ENCODE peak calls at places on chromosomes 3 and 15, in four cellular contexts. D is ELF-1, C is H4, J is iris pigment epithelial cell. B is an unnamed sample.

GRCh38 chr15:77044228-77045042 is 26.5 kb downstream of the TSPAN3 start:
- DNase-seq in D (no peak), C (no peak), J (no peak), B (no peak)

GRCh38 chr3:65614585-65614984 is 424.1 kb downstream of the MAGI1 start:
- DNase-seq in C (no peak), J (no peak), D (no peak), B (no peak)

GRCh38 chr3:69770976-69771634 is 31.8 kb downstream of the MITF start:
- DNase-seq in D (no peak), J (peak), C (no peak), B (no peak)

GRCh38 chr3:34676431-34676830 is 878.0 kb downstream of the PDCD6IP start:
- DNase-seq in J (peak), D (no peak), C (no peak), B (no peak)

GRCh38 chr3:27085849-27086248 is 283.3 kb downstream of the NEK10 start:
- DNase-seq in D (no peak), C (no peak), J (no peak), B (no peak)

GRCh38 chr3:36813320-36813719 is 49.0 kb upstream of the DCLK3 start:
- DNase-seq in C (no peak), J (no peak), D (peak), B (no peak)

GRCh38 chr3:119295816-119296484 is 1.8 kb downstream of the ARHGAP31 start:
- DNase-seq in C (no peak), D (no peak), J (peak), B (peak)

GRCh38 chr15:42069025-42069424 is 25.3 kb downstream of the PLA2G4D start:
- DNase-seq in C (no peak), J (no peak), D (no peak), B (no peak)

GRCh38 chr3:172260381-172260780 is 187.9 kb downstream of the GHSR start:
- DNase-seq in J (peak), C (no peak), D (no peak), B (no peak)

GRCh38 chr3:189563841-189564563 is 67.2 kb upstream of the TP63 start:
- DNase-seq in D (no peak), C (peak), J (peak), B (no peak)

GRCh38 chr3:100796556-100796955 is 87.3 kb downstream of the TFG start:
- DNase-seq in D (no peak), C (peak), J (peak), B (peak)

GRCh38 chr3:172288625-172289024 is 159.6 kb downstream of the GHSR start:
- DNase-seq in C (no peak), J (no peak), D (no peak), B (no peak)

GRCh38 chr15:51771773-51772172 is 20.4 kb downstream of the TMOD2 start:
- DNase-seq in C (no peak), D (no peak), J (no peak), B (no peak)

GRCh38 chr3:48215019-48215418 is 8.3 kb upstream of the CAMP start:
- DNase-seq in D (no peak), C (no peak), J (no peak), B (no peak)

GRCh38 chr3:34696831-34697230 is 898.4 kb downstream of the PDCD6IP start:
- DNase-seq in D (no peak), J (no peak), C (no peak), B (no peak)

GRCh38 chr3:53842436-53843194 is 3.6 kb downstream of the CHDH start:
- DNase-seq in C (no peak), J (peak), D (peak), B (peak)

GRCh38 chr3:183912895-183913579 is 28.4 kb upstream of the PARL start:
- DNase-seq in C (no peak), J (no peak), D (no peak), B (no peak)

GRCh38 chr15:56428821-56429458 is 36.0 kb downstream of the MNS1 start:
- DNase-seq in J (peak), C (peak), D (no peak), B (peak)

GRCh38 chr3:49277357-49277723 is 308 bp upstream of the C3orf62 start:
- DNase-seq in J (peak), D (no peak), C (no peak), B (peak)

GRCh38 chr3:24042174-24042878 is 97.2 kb downstream of the NR1D2 start:
- DNase-seq in C (no peak), D (no peak), J (peak), B (no peak)

GRCh38 chr3:148642616-148643015 is 55.1 kb upstream of the AGTR1 start:
- DNase-seq in J (peak), D (no peak), C (peak), B (peak)

GRCh38 chr15:66872394-66872793 is 170.4 kb downstream of the SMAD6 start:
- DNase-seq in J (peak), C (peak), D (no peak), B (no peak)

GRCh38 chr3:187593347-187593850 is 76.8 kb downstream of the SST start:
- DNase-seq in C (no peak), D (no peak), J (no peak), B (no peak)

GRCh38 chr15:82540984-82541431 is 751 bp upstream of the RPS17 start:
- DNase-seq in J (peak), C (no peak), D (peak), B (no peak)

GRCh38 chr3:187196573-187197094 is 652 bp upstream of the RTP1 start:
- DNase-seq in J (no peak), D (no peak), C (no peak), B (no peak)

GRCh38 chr3:169575381-169575780 is 88.1 kb downstream of the MECOM start:
- DNase-seq in C (peak), J (peak), D (peak), B (peak)

GRCh38 chr3:150870406-150870805 is 34.8 kb downstream of the MINDY4B start:
- DNase-seq in J (peak), D (no peak), C (no peak), B (no peak)

GRCh38 chr3:142239421-142239820 is 14.0 kb upstream of the GK5 start:
- DNase-seq in D (peak), C (no peak), J (peak), B (no peak)

GRCh38 chr3:130968231-130968630 is 58.4 kb downstream of the ASTE1 start:
- DNase-seq in J (peak), C (no peak), D (no peak), B (no peak)

GRCh38 chr15:69700380-69700779 is 247.8 kb downstream of the RPLP1 start:
- DNase-seq in J (no peak), C (no peak), D (no peak), B (no peak)

GRCh38 chr15:75646944-75647364 is 758 bp upstream of the SNX33 start:
- DNase-seq in C (no peak), J (no peak), D (peak), B (no peak)

GRCh38 chr3:15601399-15602145 is at the start of the genes BTD and HACL1:
- DNase-seq in C (peak), D (peak), J (peak), B (peak)

GRCh38 chr15:39934415-39935044 is 615 bp downstream of the EIF2AK4 start:
- DNase-seq in D (no peak), J (no peak), C (no peak), B (no peak)

GRCh38 chr3:87793322-87793877 is 265.4 kb downstream of the CGGBP1 start:
- DNase-seq in D (no peak), C (no peak), J (no peak), B (no peak)